ENCODE peak calls at places on chromosomes 12 and 14, in five cellular contexts. One of them, this sample, is unnamed.

GRCh38 chr14:69263364-69263763 is 3.4 kb downstream of the GALNT16 start:
- DNase-seq in substantia nigra: peak; percentile 39
- DNase-seq in neural progenitor cell: no peak
- DNase-seq in stimulated activated CD8-positive, alpha-beta memory T cell treated with anti-CD3 and anti-CD28 coated beads, Interleukin-7, amount 100 ng/mL, for 4 hours: no peak
- DNase-seq in sciatic nerve: peak; percentile 67
- DNase-seq in this sample: peak; percentile 88

GRCh38 chr14:23076785-23077408 is 18.0 kb downstream of the ACIN1 start:
- DNase-seq in substantia nigra: no peak
- DNase-seq in neural progenitor cell: peak; percentile 52
- DNase-seq in stimulated activated CD8-positive, alpha-beta memory T cell treated with anti-CD3 and anti-CD28 coated beads, Interleukin-7, amount 100 ng/mL, for 4 hours: no peak
- DNase-seq in sciatic nerve: no peak
- DNase-seq in this sample: no peak

GRCh38 chr12:106774808-106775524 is 484 bp downstream of the RIC8B start:
- DNase-seq in substantia nigra: no peak
- DNase-seq in neural progenitor cell: no peak
- DNase-seq in stimulated activated CD8-positive, alpha-beta memory T cell treated with anti-CD3 and anti-CD28 coated beads, Interleukin-7, amount 100 ng/mL, for 4 hours: no peak
- DNase-seq in sciatic nerve: no peak
- DNase-seq in this sample: no peak

GRCh38 chr12:13805038-13805437 is 176.4 kb downstream of the GRIN2B start:
- DNase-seq in substantia nigra: no peak
- DNase-seq in neural progenitor cell: no peak
- DNase-seq in stimulated activated CD8-positive, alpha-beta memory T cell treated with anti-CD3 and anti-CD28 coated beads, Interleukin-7, amount 100 ng/mL, for 4 hours: no peak
- DNase-seq in sciatic nerve: no peak
- DNase-seq in this sample: no peak

GRCh38 chr12:23431006-23431405 is 518.5 kb downstream of the SOX5 start:
- DNase-seq in substantia nigra: no peak
- DNase-seq in neural progenitor cell: no peak
- DNase-seq in stimulated activated CD8-positive, alpha-beta memory T cell treated with anti-CD3 and anti-CD28 coated beads, Interleukin-7, amount 100 ng/mL, for 4 hours: no peak
- DNase-seq in sciatic nerve: no peak
- DNase-seq in this sample: peak; percentile 6

GRCh38 chr12:56836317-56836716 is 73.2 kb downstream of the HSD17B6 start:
- DNase-seq in substantia nigra: no peak
- DNase-seq in neural progenitor cell: no peak
- DNase-seq in stimulated activated CD8-positive, alpha-beta memory T cell treated with anti-CD3 and anti-CD28 coated beads, Interleukin-7, amount 100 ng/mL, for 4 hours: no peak
- DNase-seq in sciatic nerve: no peak
- DNase-seq in this sample: peak; percentile 88

GRCh38 chr12:105357162-105357691 is 26.7 kb downstream of the C12orf75 start:
- DNase-seq in substantia nigra: no peak
- DNase-seq in neural progenitor cell: no peak
- DNase-seq in stimulated activated CD8-positive, alpha-beta memory T cell treated with anti-CD3 and anti-CD28 coated beads, Interleukin-7, amount 100 ng/mL, for 4 hours: no peak
- DNase-seq in sciatic nerve: no peak
- DNase-seq in this sample: no peak

GRCh38 chr14:52950898-52951729 is at the start of gene FERMT2:
- DNase-seq in substantia nigra: peak; percentile 94
- DNase-seq in neural progenitor cell: peak; percentile 97
- DNase-seq in stimulated activated CD8-positive, alpha-beta memory T cell treated with anti-CD3 and anti-CD28 coated beads, Interleukin-7, amount 100 ng/mL, for 4 hours: peak; percentile 5
- DNase-seq in sciatic nerve: peak; percentile 92
- DNase-seq in this sample: peak; percentile 84

GRCh38 chr12:92138626-92139025 is 7.0 kb downstream of the BTG1 start:
- DNase-seq in substantia nigra: no peak
- DNase-seq in neural progenitor cell: no peak
- DNase-seq in stimulated activated CD8-positive, alpha-beta memory T cell treated with anti-CD3 and anti-CD28 coated beads, Interleukin-7, amount 100 ng/mL, for 4 hours: no peak
- DNase-seq in sciatic nerve: no peak
- DNase-seq in this sample: no peak

This sample was measured in MG63.